ENCODE peak calls at places on chromosomes 13 and 19, in eight cellular contexts. One of them, this sample, is unnamed.
A peak's percentile ranks its signal among the peaks of the same experiment; 100 is the strongest.

GRCh38 chr13:90445179-90445578 is 902.3 kb upstream of the MIR17HG start:
- DNase-seq in tibial artery: no peak
- DNase-seq in iPS-NIHi11: peak; percentile 30
- DNase-seq in astrocyte of the hippocampus: peak; percentile 93
- DNase-seq in stimulated activated naive CD4-positive, alpha-beta T cell: no peak
- DNase-seq in GM12865: no peak
- DNase-seq in endothelial cell: no peak
- DNase-seq in BJ: peak; percentile 83
- DNase-seq in this sample: no peak

GRCh38 chr19:44072543-44073401 is 813 bp downstream of the ZNF284 start:
- DNase-seq in tibial artery: no peak
- DNase-seq in iPS-NIHi11: no peak
- DNase-seq in astrocyte of the hippocampus: peak; percentile 18
- DNase-seq in stimulated activated naive CD4-positive, alpha-beta T cell: no peak
- DNase-seq in GM12865: no peak
- DNase-seq in endothelial cell: no peak
- DNase-seq in BJ: no peak
- DNase-seq in this sample: peak; percentile 37

GRCh38 chr13:19601749-19602725 is 31.4 kb upstream of the MPHOSPH8 start:
- DNase-seq in tibial artery: no peak
- DNase-seq in iPS-NIHi11: peak; percentile 82
- DNase-seq in astrocyte of the hippocampus: peak; percentile 81
- DNase-seq in stimulated activated naive CD4-positive, alpha-beta T cell: no peak
- DNase-seq in GM12865: peak; percentile 87
- DNase-seq in endothelial cell: peak; percentile 59
- DNase-seq in BJ: no peak
- DNase-seq in this sample: peak; percentile 78

GRCh38 chr13:93857126-93857525 is 622.4 kb downstream of the DCT start:
- DNase-seq in tibial artery: no peak
- DNase-seq in iPS-NIHi11: no peak
- DNase-seq in astrocyte of the hippocampus: no peak
- DNase-seq in stimulated activated naive CD4-positive, alpha-beta T cell: no peak
- DNase-seq in GM12865: no peak
- DNase-seq in endothelial cell: no peak
- DNase-seq in BJ: no peak
- DNase-seq in this sample: no peak

GRCh38 chr13:41494202-41494601 is 36.9 kb downstream of the RGCC start:
- DNase-seq in tibial artery: no peak
- DNase-seq in iPS-NIHi11: no peak
- DNase-seq in astrocyte of the hippocampus: no peak
- DNase-seq in stimulated activated naive CD4-positive, alpha-beta T cell: no peak
- DNase-seq in GM12865: no peak
- DNase-seq in endothelial cell: no peak
- DNase-seq in BJ: no peak
- DNase-seq in this sample: no peak

GRCh38 chr19:48836089-48837017 is at the start of gene HSD17B14:
- DNase-seq in tibial artery: peak; percentile 80
- DNase-seq in iPS-NIHi11: peak; percentile 59
- DNase-seq in astrocyte of the hippocampus: peak; percentile 82
- DNase-seq in stimulated activated naive CD4-positive, alpha-beta T cell: no peak
- DNase-seq in GM12865: no peak
- DNase-seq in endothelial cell: peak; percentile 59
- DNase-seq in BJ: no peak
- DNase-seq in this sample: peak; percentile 79

GRCh38 chr13:88800505-88800904 is 1129.3 kb downstream of the SLITRK5 start:
- DNase-seq in tibial artery: no peak
- DNase-seq in iPS-NIHi11: no peak
- DNase-seq in astrocyte of the hippocampus: no peak
- DNase-seq in stimulated activated naive CD4-positive, alpha-beta T cell: no peak
- DNase-seq in GM12865: no peak
- DNase-seq in endothelial cell: no peak
- DNase-seq in BJ: no peak
- DNase-seq in this sample: peak; percentile 15

GRCh38 chr19:46118136-46118535 is 6.4 kb downstream of the IGFL3 start:
- DNase-seq in tibial artery: no peak
- DNase-seq in iPS-NIHi11: no peak
- DNase-seq in astrocyte of the hippocampus: peak; percentile 69
- DNase-seq in stimulated activated naive CD4-positive, alpha-beta T cell: no peak
- DNase-seq in GM12865: no peak
- DNase-seq in endothelial cell: no peak
- DNase-seq in BJ: no peak
- DNase-seq in this sample: no peak

GRCh38 chr19:38650180-38650775 is 2.8 kb downstream of the ACTN4 start:
- DNase-seq in tibial artery: no peak
- DNase-seq in iPS-NIHi11: no peak
- DNase-seq in astrocyte of the hippocampus: peak; percentile 47
- DNase-seq in stimulated activated naive CD4-positive, alpha-beta T cell: no peak
- DNase-seq in GM12865: peak; percentile 34
- DNase-seq in endothelial cell: no peak
- DNase-seq in BJ: no peak
- DNase-seq in this sample: no peak

GRCh38 chr13:72463561-72463960 is 263.9 kb downstream of the MZT1 start:
- DNase-seq in tibial artery: no peak
- DNase-seq in iPS-NIHi11: no peak
- DNase-seq in astrocyte of the hippocampus: peak; percentile 87
- DNase-seq in stimulated activated naive CD4-positive, alpha-beta T cell: no peak
- DNase-seq in GM12865: no peak
- DNase-seq in endothelial cell: no peak
- DNase-seq in BJ: no peak
- DNase-seq in this sample: no peak

GRCh38 chr13:109357751-109358150 is 428.6 kb downstream of the IRS2 start:
- DNase-seq in tibial artery: no peak
- DNase-seq in iPS-NIHi11: no peak
- DNase-seq in astrocyte of the hippocampus: peak; percentile 94
- DNase-seq in stimulated activated naive CD4-positive, alpha-beta T cell: no peak
- DNase-seq in GM12865: no peak
- DNase-seq in endothelial cell: no peak
- DNase-seq in BJ: no peak
- DNase-seq in this sample: no peak

This sample was measured in DMS53.